ENCODE peak calls at places on chromosomes 4 and X, in five cellular contexts. One of them, this sample, is unnamed.

GRCh38 chr4:8130346-8131066 is 28.1 kb downstream of the ABLIM2 start:
- DNase-seq in thoracic aorta: no peak
- DNase-seq in NCI-H1048: no peak
- DNase-seq in GM19239: no peak
- DNase-seq in EH: no peak
- DNase-seq in this sample: no peak

GRCh38 chr4:11623726-11624037 is 195.0 kb upstream of the HS3ST1 start:
- DNase-seq in NCI-H1048: no peak
- DNase-seq in GM19239: no peak
- DNase-seq in EH: no peak
- DNase-seq in thoracic aorta: no peak
- DNase-seq in this sample: peak; percentile 45

GRCh38 chrX:150913511-150913910 is 15.0 kb upstream of the CD99L2 start:
- DNase-seq in EH: peak; percentile 78
- DNase-seq in GM19239: no peak
- DNase-seq in NCI-H1048: no peak
- DNase-seq in thoracic aorta: no peak
- DNase-seq in this sample: no peak

GRCh38 chr4:86895692-86896488 is 3.7 kb upstream of the C4orf36 start:
- DNase-seq in thoracic aorta: no peak
- DNase-seq in EH: peak; percentile 78
- DNase-seq in GM19239: peak; percentile 33
- DNase-seq in NCI-H1048: peak; percentile 55
- DNase-seq in this sample: peak; percentile 72

GRCh38 chrX:149607699-149608098 is 12.6 kb upstream of the HSFX2 start:
- DNase-seq in thoracic aorta: no peak
- DNase-seq in EH: no peak
- DNase-seq in NCI-H1048: no peak
- DNase-seq in GM19239: no peak
- DNase-seq in this sample: no peak

GRCh38 chr4:182143086-182143821 is 99.9 kb upstream of the TENM3 start:
- DNase-seq in thoracic aorta: no peak
- DNase-seq in GM19239: no peak
- DNase-seq in NCI-H1048: no peak
- DNase-seq in EH: peak; percentile 59
- DNase-seq in this sample: no peak

GRCh38 chr4:10006236-10006603 is 15.1 kb downstream of the SLC2A9 start:
- DNase-seq in EH: peak; percentile 81
- DNase-seq in GM19239: no peak
- DNase-seq in NCI-H1048: peak; percentile 16
- DNase-seq in thoracic aorta: peak; percentile 40
- DNase-seq in this sample: peak; percentile 42

GRCh38 chr4:41212221-41213203 is 1.8 kb downstream of the APBB2 start:
- DNase-seq in NCI-H1048: no peak
- DNase-seq in EH: peak; percentile 70
- DNase-seq in GM19239: no peak
- DNase-seq in thoracic aorta: no peak
- DNase-seq in this sample: peak; percentile 71

GRCh38 chr4:170007113-170007512 is 19.1 kb downstream of the MFAP3L start:
- DNase-seq in GM19239: no peak
- DNase-seq in EH: peak; percentile 19
- DNase-seq in NCI-H1048: no peak
- DNase-seq in thoracic aorta: no peak
- DNase-seq in this sample: no peak

GRCh38 chrX:129781134-129782014 is 1.6 kb downstream of the SASH3 start:
- DNase-seq in thoracic aorta: no peak
- DNase-seq in EH: no peak
- DNase-seq in NCI-H1048: no peak
- DNase-seq in GM19239: no peak
- DNase-seq in this sample: no peak

GRCh38 chr4:6008766-6009385 is 9.4 kb downstream of the C4orf50 start:
- DNase-seq in thoracic aorta: no peak
- DNase-seq in NCI-H1048: no peak
- DNase-seq in EH: no peak
- DNase-seq in GM19239: no peak
- DNase-seq in this sample: no peak

GRCh38 chr4:5276475-5277045 is 225.3 kb downstream of the STK32B start:
- DNase-seq in thoracic aorta: no peak
- DNase-seq in EH: peak; percentile 31
- DNase-seq in GM19239: no peak
- DNase-seq in NCI-H1048: no peak
- DNase-seq in this sample: no peak

GRCh38 chrX:41127476-41128192 is 42.4 kb downstream of the USP9X start:
- DNase-seq in GM19239: no peak
- DNase-seq in NCI-H1048: no peak
- DNase-seq in thoracic aorta: no peak
- DNase-seq in EH: no peak
- DNase-seq in this sample: no peak

GRCh38 chrX:45295587-45295986 is 94.9 kb upstream of the DIPK2B start:
- DNase-seq in thoracic aorta: no peak
- DNase-seq in GM19239: no peak
- DNase-seq in EH: peak; percentile 70
- DNase-seq in NCI-H1048: no peak
- DNase-seq in this sample: no peak

GRCh38 chr4:2786152-2786671 is 6.7 kb upstream of the SH3BP2 start:
- DNase-seq in thoracic aorta: no peak
- DNase-seq in NCI-H1048: no peak
- DNase-seq in GM19239: no peak
- DNase-seq in EH: no peak
- DNase-seq in this sample: no peak

This sample was measured in NCI-H526.